ENCODE peak calls at places on chromosomes 7 and 10, in eight cellular contexts. R is psoas muscle, Y is body of pancreas, L is A549, E is right atrium auricular region, D is cardiac muscle cell, A is hepatocyte, C is fibroblast of lung. V is an unnamed sample.
A peak's percentile ranks its signal among the peaks of the same experiment; 100 is the strongest.

GRCh38 chr10:108868881-108869280 is 1054.4 kb downstream of the XPNPEP1 start:
- DNase-seq in R (no peak), A (no peak), Y (no peak), E (no peak), C (no peak), D (no peak), L (no peak), V (no peak)

GRCh38 chr10:97099089-97099488 is 86.7 kb downstream of the SLIT1 start:
- DNase-seq in E (no peak), C (no peak), Y (no peak), A (no peak), R (no peak), D (no peak), L (no peak), V (no peak)

GRCh38 chr7:18995270-18995671 is 122.2 kb downstream of the TWIST1 start:
- DNase-seq in C (no peak), A (no peak), L (no peak), Y (no peak), E (no peak), R (no peak), D (no peak), V (no peak)

GRCh38 chr7:116449950-116450349 is 49.6 kb upstream of the CAV2 start:
- DNase-seq in E (no peak), A (no peak), R (no peak), D (peak; percentile 74), L (no peak), Y (no peak), C (peak; percentile 54), V (no peak)

GRCh38 chr7:106082087-106082854 is 29.8 kb downstream of the SYPL1 start:
- DNase-seq in R (no peak), D (no peak), C (no peak), L (no peak), A (no peak), Y (no peak), E (no peak), V (no peak)

GRCh38 chr7:65254061-65254460 is 119.6 kb upstream of the ZNF92 start:
- DNase-seq in L (no peak), Y (no peak), C (no peak), E (no peak), D (no peak), A (no peak), R (no peak), V (no peak)

GRCh38 chr10:98154076-98154475 is 19.6 kb downstream of the R3HCC1L start:
- DNase-seq in C (no peak), E (no peak), A (no peak), L (no peak), R (no peak), Y (no peak), D (no peak), V (no peak)

GRCh38 chr10:48990226-48990625 is 50.6 kb upstream of the LRRC18 start:
- DNase-seq in D (no peak), R (no peak), C (no peak), Y (no peak), A (no peak), E (no peak), L (no peak), V (no peak)

GRCh38 chr10:100654835-100655759 is 90.3 kb upstream of the PAX2 start:
- DNase-seq in C (no peak), R (no peak), A (no peak), E (no peak), D (peak; percentile 6), Y (no peak), L (no peak), V (peak; percentile 67)

GRCh38 chr10:31749981-31750850 is 178.4 kb downstream of the ARHGAP12 start:
- DNase-seq in A (peak; percentile 54), L (no peak), R (peak; percentile 53), Y (peak; percentile 82), C (no peak), D (peak; percentile 48), E (no peak), V (peak; percentile 22)

GRCh38 chr7:108196004-108196403 is 65.8 kb upstream of the LAMB4 start:
- DNase-seq in D (peak; percentile 41), E (no peak), C (peak; percentile 24), R (no peak), Y (no peak), A (no peak), L (no peak), V (no peak)

GRCh38 chr10:119669975-119670640 is 18.9 kb downstream of the BAG3 start:
- DNase-seq in C (no peak), L (no peak), A (no peak), D (no peak), E (no peak), Y (peak; percentile 75), R (peak; percentile 69), V (no peak)

GRCh38 chr10:642186-642890 is 47.1 kb downstream of the DIP2C start:
- DNase-seq in L (no peak), D (no peak), R (no peak), Y (peak; percentile 8), E (no peak), A (peak; percentile 63), C (no peak), V (no peak)

GRCh38 chr10:61900829-61901783 is at the start of gene ARID5B:
- DNase-seq in Y (peak; percentile 77), L (peak; percentile 83), D (peak; percentile 77), R (no peak), E (no peak), A (peak; percentile 67), C (peak; percentile 74), V (peak; percentile 79)

GRCh38 chr10:131921191-131921590 is 20.4 kb downstream of the PPP2R2D start:
- DNase-seq in R (no peak), Y (no peak), D (no peak), E (no peak), A (no peak), L (no peak), C (no peak), V (peak; percentile 51)

GRCh38 chr7:128019330-128019729 is 11.9 kb downstream of the LRRC4 start:
- DNase-seq in C (no peak), L (no peak), A (no peak), D (no peak), E (no peak), R (no peak), Y (no peak), V (peak; percentile 59)

GRCh38 chr10:90051474-90051873 is 350.1 kb downstream of the KIF20B start:
- DNase-seq in L (no peak), R (no peak), E (no peak), A (no peak), Y (no peak), D (no peak), C (peak; percentile 44), V (no peak)

GRCh38 chr10:10870523-10871241 is 147.0 kb upstream of the CELF2 start:
- DNase-seq in E (no peak), C (no peak), D (no peak), L (no peak), Y (no peak), R (no peak), A (no peak), V (peak; percentile 14)

DNA sequence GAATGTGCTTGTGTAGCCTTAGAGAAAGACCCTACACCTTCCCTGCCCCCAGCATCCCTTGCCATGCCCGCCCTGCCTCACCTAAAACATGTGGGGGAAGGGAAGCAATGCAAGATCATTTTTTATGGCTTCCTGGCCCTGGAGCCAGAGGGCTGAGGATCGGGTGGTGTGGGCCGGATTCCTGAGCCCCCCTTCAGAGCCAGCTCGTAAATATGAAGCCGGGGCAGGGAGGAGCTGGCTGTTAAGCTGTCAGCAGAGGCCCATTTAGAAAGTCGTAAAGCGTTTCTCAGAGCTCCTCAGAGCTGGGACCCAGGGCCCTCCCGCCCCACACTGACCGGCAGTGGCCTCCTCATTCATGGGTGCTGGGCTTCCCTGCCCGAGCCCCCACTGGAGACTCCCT is 23.9 kb downstream of the UNC5B start:
- DNase-seq in Y (no peak), C (no peak), A (peak; percentile 77), L (no peak), R (no peak), D (no peak), E (no peak), V (no peak)
- H3K4me1 ChIP-seq in Y (peaks cover 31% of the 10 kb centered on the region), C (peaks cover 11% of the 10 kb centered on the region), A (peaks cover 84% of the 10 kb centered on the region), L (no peaks in the 10 kb centered on the region), R (peaks cover 33% of the 10 kb centered on the region), D (peaks cover 99% of the 10 kb centered on the region), E (no peaks in the 10 kb centered on the region), V (peaks cover 26% of the 10 kb centered on the region)

GRCh38 chr7:42227523-42227922 is 9.5 kb downstream of the GLI3 start:
- DNase-seq in C (no peak), A (no peak), E (no peak), L (no peak), Y (no peak), D (no peak), R (no peak), V (peak; percentile 78)
- H3K4me3 ChIP-seq in C (peak overlapping the region; percentile 47), A (peak overlapping the region; percentile 31), E (peak overlapping the region; percentile 34), L (no peak overlapping the region), Y (no peak overlapping the region), D (peak overlapping the region; percentile 21), R (peak overlapping the region; percentile 51), V (peak overlapping the region; percentile 41)

GRCh38 chr10:118607768-118608354 is 12.4 kb upstream of the PRLHR start:
- DNase-seq in R (no peak), L (no peak), D (no peak), E (no peak), Y (peak; percentile 67), A (no peak), C (no peak), V (no peak)
- TF ChIP-seq CTCF in R (no peak), L (no peak), D (no peak), E (no peak), Y (no peak), A (no peak), C (no peak), V (no peak)

DNA sequence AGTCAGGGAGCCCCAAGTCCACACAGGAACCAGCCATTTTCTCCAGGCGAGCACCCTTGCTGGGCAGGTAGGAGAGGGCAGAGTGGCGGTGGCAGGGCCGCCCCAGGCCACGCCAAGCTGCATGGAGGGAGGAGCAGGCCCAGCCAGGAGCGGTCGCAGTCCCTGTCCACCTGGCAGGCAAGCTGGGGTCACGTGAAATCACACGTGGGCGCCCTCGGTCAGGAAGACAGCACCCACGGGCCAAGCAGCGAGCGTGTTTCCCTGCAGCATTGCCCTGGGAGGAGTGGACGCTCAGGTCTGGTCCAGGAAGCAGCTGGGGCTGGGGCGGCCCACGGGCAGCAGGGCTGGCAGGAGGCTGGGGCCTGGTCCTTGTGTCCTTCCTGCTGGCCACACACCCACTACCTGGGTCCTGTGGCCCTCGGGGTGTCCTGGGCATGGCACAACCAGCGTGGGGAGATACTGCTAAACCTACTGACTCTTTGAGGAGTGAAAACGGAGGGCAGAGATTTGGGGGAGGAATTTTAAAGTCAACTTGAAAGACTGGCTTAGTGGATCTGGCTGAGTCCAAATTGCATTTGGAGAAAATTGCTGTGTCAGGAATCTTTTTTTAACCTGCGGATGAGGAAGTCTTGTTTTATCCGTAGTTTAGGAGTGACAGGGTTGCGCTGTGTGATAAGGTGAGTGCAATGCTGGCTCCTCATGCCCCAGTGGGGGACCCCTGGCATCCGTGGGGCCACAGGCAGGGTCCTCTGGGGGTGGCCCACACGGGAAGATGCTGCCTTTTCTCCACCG is 12.2 kb upstream of the ADGRA1 start:
- DNase-seq in R (peak; percentile 9), C (no peak), A (no peak), D (no peak), L (no peak), E (no peak), Y (no peak), V (no peak)
- H3K4me1 ChIP-seq in R (no peaks in the 10 kb centered on the region), C (no peaks in the 10 kb centered on the region), A (no peaks in the 10 kb centered on the region), D (no peaks in the 10 kb centered on the region), L (no peaks in the 10 kb centered on the region), E (no peaks in the 10 kb centered on the region), Y (no peaks in the 10 kb centered on the region), V (peaks cover 4% of the 10 kb centered on the region)

V was measured in neural progenitor cell.